ENCODE peak calls at places on chromosomes 7 and 10, in six cellular contexts. S is HL-60, N is astrocyte, I is mammary epithelial cell, M is WERI-Rb-1, D is OCI-LY7. F is an unnamed sample.

GRCh38 chr10:60367431-60367830 is 22.2 kb downstream of the ANK3 start:
- DNase-seq in S (no peak), N (no peak), I (no peak), M (no peak), D (no peak), F (peak)

GRCh38 chr7:362416-363096 is 72.6 kb downstream of the FOXL3 start:
- DNase-seq in S (peak), N (no peak), I (no peak), M (no peak), D (no peak), F (peak)

GRCh38 chr10:49606981-49607535 is 3.1 kb upstream of the SLC18A3 start:
- DNase-seq in S (peak), N (peak), I (peak), M (no peak), D (peak), F (peak)

GRCh38 chr10:122126763-122127659 is 138.0 kb downstream of the TACC2 start:
- DNase-seq in S (no peak), N (peak), I (peak), M (no peak), D (no peak), F (peak)

GRCh38 chr7:17638727-17639126 is 301.6 kb downstream of the SNX13 start:
- DNase-seq in S (peak), N (peak), I (peak), M (peak), D (no peak), F (no peak)

GRCh38 chr10:5932345-5932744 is 42.3 kb downstream of the FBH1 start:
- DNase-seq in S (no peak), N (no peak), I (no peak), M (no peak), D (no peak), F (peak)

GRCh38 chr10:3914702-3915101 is 129.7 kb upstream of the KLF6 start:
- DNase-seq in S (no peak), N (no peak), I (no peak), M (no peak), D (no peak), F (no peak)

GRCh38 chr7:110119883-110120581 is 970.9 kb upstream of the LRRN3 start:
- DNase-seq in S (no peak), N (peak), I (peak), M (no peak), D (no peak), F (no peak)

GRCh38 chr7:151063212-151063561 is 3.8 kb downstream of the SLC4A2 start:
- DNase-seq in S (no peak), N (peak), I (peak), M (no peak), D (no peak), F (peak)

GRCh38 chr7:8176370-8177081 is 85.4 kb downstream of the ICA1 start:
- DNase-seq in S (peak), N (no peak), I (no peak), M (no peak), D (peak), F (no peak)

GRCh38 chr7:138459300-138460175 is 521 bp upstream of the TRIM24 start:
- DNase-seq in S (peak), N (no peak), I (peak), M (peak), D (no peak), F (no peak)

GRCh38 chr7:16212610-16213009 is 208.7 kb downstream of the CRPPA start:
- DNase-seq in S (no peak), N (no peak), I (no peak), M (no peak), D (no peak), F (no peak)

GRCh38 chr7:116710764-116711452 is 38.9 kb downstream of the MET start:
- DNase-seq in S (no peak), N (no peak), I (peak), M (no peak), D (no peak), F (no peak)

GRCh38 chr7:158753900-158754299 is 49.3 kb upstream of the NCAPG2 start:
- DNase-seq in S (no peak), N (no peak), I (peak), M (no peak), D (no peak), F (no peak)

GRCh38 chr7:30866939-30867338 is 44.7 kb upstream of the AQP1 start:
- DNase-seq in S (no peak), N (no peak), I (no peak), M (no peak), D (no peak), F (no peak)

GRCh38 chr7:155931386-155932085 is 119.3 kb upstream of the SHH start:
- DNase-seq in S (no peak), N (no peak), I (no peak), M (no peak), D (no peak), F (no peak)

GRCh38 chr7:48052748-48053147 is 17.4 kb downstream of the C7orf57 start:
- DNase-seq in S (no peak), N (peak), I (peak), M (no peak), D (no peak), F (peak)

GRCh38 chr7:69598487-69599148 is 343 bp downstream of the AUTS2 start:
- DNase-seq in S (no peak), N (peak), I (peak), M (peak), D (peak), F (no peak)

GRCh38 chr7:158865462-158865922 is 9.1 kb downstream of the DYNC2I1 start:
- DNase-seq in S (no peak), N (no peak), I (no peak), M (no peak), D (no peak), F (no peak)

GRCh38 chr7:92075455-92076158 is 58.7 kb downstream of the CYP51A1 start:
- DNase-seq in S (no peak), N (no peak), I (peak), M (no peak), D (no peak), F (no peak)

GRCh38 chr10:63515002-63515763 is 6.0 kb upstream of the REEP3 start:
- DNase-seq in S (no peak), N (peak), I (peak), M (no peak), D (peak), F (peak)

GRCh38 chr10:59538623-59539022 is 171.0 kb downstream of the SLC16A9 start:
- DNase-seq in S (no peak), N (no peak), I (no peak), M (no peak), D (no peak), F (no peak)

GRCh38 chr7:138852469-138852868 is 54.5 kb upstream of the ATP6V0A4 start:
- DNase-seq in S (no peak), N (no peak), I (no peak), M (no peak), D (no peak), F (no peak)

GRCh38 chr10:3045471-3046209 is 21.7 kb upstream of the PFKP start:
- DNase-seq in S (no peak), N (peak), I (peak), M (no peak), D (no peak), F (peak)

GRCh38 chr10:73871915-73872710 is 2.2 kb downstream of the CAMK2G start:
- DNase-seq in S (no peak), N (no peak), I (no peak), M (no peak), D (no peak), F (no peak)

GRCh38 chr7:69782917-69783684 is 184.8 kb downstream of the AUTS2 start:
- DNase-seq in S (no peak), N (peak), I (no peak), M (no peak), D (no peak), F (peak)

GRCh38 chr7:56078196-56078595 is 14.1 kb downstream of the SUMF2 start:
- DNase-seq in S (no peak), N (no peak), I (no peak), M (no peak), D (no peak), F (no peak)

GRCh38 chr10:21526184-21526951 is 886 bp upstream of the SKIDA1 start:
- DNase-seq in S (no peak), N (peak), I (peak), M (no peak), D (no peak), F (peak)

GRCh38 chr10:5565671-5566581 is 41.2 kb downstream of the CALML3 start:
- DNase-seq in S (no peak), N (peak), I (peak), M (peak), D (no peak), F (no peak)

GRCh38 chr7:81232084-81232799 is 313.4 kb upstream of the SEMA3C start:
- DNase-seq in S (no peak), N (no peak), I (no peak), M (no peak), D (no peak), F (no peak)

GRCh38 chr7:20793258-20793657 is 6.6 kb upstream of the SP8 start:
- DNase-seq in S (no peak), N (no peak), I (no peak), M (peak), D (no peak), F (no peak)

GRCh38 chr10:35355971-35356724 is 19.8 kb downstream of the CCNY start:
- DNase-seq in S (no peak), N (peak), I (no peak), M (no peak), D (no peak), F (peak)

GRCh38 chr7:95993420-95993819 is 221.1 kb downstream of the DYNC1I1 start:
- DNase-seq in S (no peak), N (no peak), I (no peak), M (no peak), D (no peak), F (no peak)

GRCh38 chr7:12719141-12719919 is 31.9 kb downstream of the ARL4A start:
- DNase-seq in S (no peak), N (peak), I (peak), M (no peak), D (no peak), F (peak)

GRCh38 chr10:86252051-86252450 is 114.5 kb downstream of the GRID1 start:
- DNase-seq in S (no peak), N (no peak), I (no peak), M (peak), D (no peak), F (no peak)

GRCh38 chr10:43255644-43256431 is 11.0 kb downstream of the RASGEF1A start:
- DNase-seq in S (no peak), N (no peak), I (no peak), M (peak), D (peak), F (peak)

GRCh38 chr7:20165146-20165510 is 52.1 kb downstream of the MACC1 start:
- DNase-seq in S (no peak), N (no peak), I (no peak), M (no peak), D (no peak), F (peak)

GRCh38 chr10:44234471-44234850 is 150.4 kb downstream of the CXCL12 start:
- DNase-seq in S (no peak), N (peak), I (no peak), M (no peak), D (no peak), F (peak)

GRCh38 chr10:103153765-103154197 is 39.3 kb downstream of the NT5C2 start:
- DNase-seq in S (no peak), N (peak), I (no peak), M (no peak), D (no peak), F (peak)
- H3K4me3 ChIP-seq in S (no peak), N (no peak), I (no peak), M (no peak), D (no peak), F (no peak)

DNA sequence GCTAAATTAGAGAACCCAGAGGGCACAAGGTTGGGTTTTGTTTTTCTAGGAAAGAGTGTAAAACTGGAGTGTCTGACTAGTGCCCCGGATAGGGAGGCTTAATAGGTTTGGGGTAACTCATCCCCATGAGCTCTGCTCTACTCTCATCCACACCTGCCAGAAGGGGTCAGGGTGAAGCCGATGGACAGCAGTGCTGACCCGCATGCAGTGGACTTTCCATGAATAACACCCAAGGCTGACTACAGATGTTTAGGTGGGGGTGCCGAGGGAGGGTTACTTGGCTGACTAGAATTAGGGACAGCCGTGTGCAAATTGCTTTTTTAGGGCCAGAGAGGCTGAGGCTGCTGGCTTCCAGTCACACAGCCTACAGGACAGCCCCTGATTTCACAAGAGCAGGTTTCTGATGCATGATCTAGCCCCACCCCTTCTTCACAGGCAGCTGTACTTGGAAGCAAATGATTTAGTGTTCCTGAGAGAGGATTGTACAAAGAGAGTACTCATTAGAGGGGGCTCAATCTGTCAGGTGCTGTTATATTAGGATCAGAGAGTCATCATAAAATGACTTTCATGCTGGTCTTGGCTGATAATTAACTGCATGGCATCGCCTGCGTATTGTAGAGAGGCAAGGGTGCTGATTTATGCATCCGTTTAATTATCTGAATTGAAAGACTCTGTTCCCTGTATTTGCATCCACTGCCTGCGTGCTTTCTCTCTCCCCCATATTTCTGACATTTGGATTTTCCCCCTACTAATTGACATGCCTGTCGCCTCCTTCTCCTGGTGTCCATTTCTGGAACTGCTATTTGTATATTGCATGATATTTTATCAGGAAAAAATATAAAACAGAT is 9.5 kb downstream of the INHBA start:
- DNase-seq in S (no peak), N (no peak), I (no peak), M (no peak), D (no peak), F (peak)
- TF ChIP-seq CTCF in S (no peak), N (peak), I (peak), M (no peak), D (no peak), F (peak)

GRCh38 chr10:30285970-30286369 is 63.1 kb downstream of the MTPAP start:
- DNase-seq in S (no peak), N (no peak), I (no peak), M (no peak), D (no peak), F (no peak)

GRCh38 chr10:30282226-30282625 is 66.9 kb downstream of the MTPAP start:
- DNase-seq in S (no peak), N (no peak), I (no peak), M (no peak), D (no peak), F (peak)

DNA sequence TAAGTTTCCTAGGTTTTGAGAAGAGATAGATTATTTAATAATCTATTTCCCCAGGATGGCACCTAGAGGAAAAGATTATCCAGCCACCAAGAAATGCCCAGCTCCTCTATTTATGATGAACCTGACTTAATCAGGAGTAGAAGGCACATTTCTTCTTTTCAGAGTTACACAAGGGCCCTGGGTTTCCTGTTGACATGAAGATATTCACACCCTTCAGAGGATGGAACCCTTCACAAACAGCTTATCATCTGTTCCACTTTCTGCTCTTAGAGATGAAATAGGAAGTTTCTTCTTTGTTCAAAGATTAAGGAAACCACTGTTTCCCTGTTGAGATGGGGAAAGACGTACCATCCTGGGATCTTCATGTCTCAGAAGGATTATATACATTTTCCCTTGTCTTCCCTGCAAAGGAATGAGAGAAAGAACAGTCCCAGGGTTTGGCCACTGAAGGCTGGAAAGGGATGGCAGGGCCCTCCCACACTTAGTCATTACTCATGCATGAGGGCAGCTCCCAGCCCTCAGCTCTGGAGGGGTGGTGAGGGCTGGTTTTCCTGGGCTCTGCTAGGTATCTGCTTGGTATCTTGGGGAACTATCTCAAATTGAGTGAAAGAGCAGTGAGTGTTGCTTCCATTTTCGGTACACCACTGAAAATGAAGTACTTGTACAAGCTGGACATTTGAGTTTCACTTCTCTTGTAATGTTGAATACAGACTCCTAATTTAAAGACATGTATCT is 64.1 kb downstream of the MTPAP start:
- DNase-seq in S (no peak), N (no peak), I (peak), M (no peak), D (no peak), F (peak)
- H3K4me3 ChIP-seq in S (no peak), N (no peak), I (no peak), M (no peak), D (no peak), F (no peak)

DNA sequence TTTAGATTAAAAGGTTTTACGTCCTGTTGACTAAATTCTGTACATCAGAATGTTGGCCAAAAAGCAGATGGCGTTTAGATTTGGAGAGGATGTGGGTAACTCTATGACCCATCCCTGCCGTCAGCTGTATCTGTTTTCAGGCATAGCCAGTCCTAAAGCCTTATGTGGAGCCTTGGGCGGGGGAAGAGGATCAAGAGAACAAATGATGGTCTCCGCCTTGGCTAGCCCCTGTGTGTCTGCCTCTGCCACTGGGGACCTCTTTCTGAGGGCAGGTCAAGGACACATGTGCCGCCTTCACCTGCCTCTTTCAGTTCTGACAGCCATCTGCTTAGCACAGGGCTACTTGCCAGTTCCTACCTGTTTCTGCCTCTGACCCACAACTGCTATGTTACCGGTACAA is 24.1 kb downstream of the PDSS1 start:
- DNase-seq in S (no peak), N (no peak), I (no peak), M (no peak), D (no peak), F (no peak)
- TF ChIP-seq CTCF in S (no peak), N (no peak), I (no peak), M (no peak), D (no peak), F (no peak)

DNA sequence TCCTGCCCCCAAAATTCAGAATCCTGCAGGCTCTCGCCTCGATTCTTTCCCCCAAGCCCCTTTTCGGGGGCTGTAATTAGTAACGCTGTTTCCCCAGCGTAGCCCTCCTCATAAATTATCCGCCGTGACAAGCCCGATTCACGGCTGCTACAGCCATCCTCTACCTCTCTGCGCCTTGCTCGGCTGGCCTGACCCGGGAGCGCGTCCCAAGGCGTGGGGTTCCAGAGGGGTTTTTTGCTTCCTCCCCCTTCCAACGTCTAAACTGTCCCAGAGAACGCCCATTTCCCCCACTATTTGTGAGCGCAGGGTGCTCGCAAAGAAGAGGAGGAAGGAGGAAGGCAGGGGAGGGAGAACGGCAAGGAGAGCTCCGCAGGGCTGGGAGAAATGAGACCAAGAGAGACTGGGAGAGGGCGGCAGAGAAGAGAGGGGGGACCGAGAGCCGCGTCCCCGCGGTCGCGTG is 889 bp downstream of the HOXA5 start:
- DNase-seq in S (no peak), N (no peak), I (peak), M (no peak), D (no peak), F (no peak)
- H3K4me3 ChIP-seq in S (peak), N (peak), I (peak), M (peak), D (no peak), F (peak)

GRCh38 chr7:40527723-40528122 is 392.9 kb downstream of the SUGCT start:
- DNase-seq in S (no peak), N (no peak), I (no peak), M (no peak), D (no peak), F (no peak)

GRCh38 chr7:40525764-40526163 is 391.0 kb downstream of the SUGCT start:
- DNase-seq in S (no peak), N (no peak), I (no peak), M (no peak), D (no peak), F (no peak)

GRCh38 chr7:40531946-40532345 is 397.1 kb downstream of the SUGCT start:
- DNase-seq in S (no peak), N (no peak), I (no peak), M (no peak), D (no peak), F (no peak)

GRCh38 chr7:40530292-40530691 is 395.5 kb downstream of the SUGCT start:
- DNase-seq in S (no peak), N (peak), I (no peak), M (no peak), D (no peak), F (no peak)

DNA sequence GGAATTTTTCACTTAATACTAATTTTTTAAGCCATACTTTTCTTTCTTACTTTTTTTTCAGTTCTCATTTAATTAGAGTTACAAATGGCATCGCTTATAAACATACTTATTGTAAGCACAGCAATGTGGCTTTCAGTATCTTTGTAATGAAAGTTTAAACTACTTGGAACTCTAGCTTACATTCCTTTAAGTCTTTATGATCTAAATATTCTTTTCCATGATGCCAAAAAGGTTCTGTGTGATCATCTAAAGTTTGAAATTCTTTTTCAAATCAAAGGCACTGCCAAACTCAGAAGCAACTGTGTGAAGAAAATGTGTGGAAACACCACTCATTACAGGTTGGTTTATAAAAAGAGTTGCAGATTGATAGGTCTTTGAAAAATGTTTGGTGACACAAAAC is 392.1 kb downstream of the SUGCT start:
- DNase-seq in S (no peak), N (no peak), I (no peak), M (no peak), D (no peak), F (no peak)
- TF ChIP-seq CTCF in S (no peak), N (no peak), I (no peak), M (no peak), D (no peak), F (no peak)

GRCh38 chr7:132575336-132575986 is 809 bp downstream of the PLXNA4 start:
- DNase-seq in S (no peak), N (peak), I (no peak), M (peak), D (no peak), F (peak)
- H3K4me3 ChIP-seq in S (no peak), N (peak), I (no peak), M (peak), D (no peak), F (peak)

F was measured in fibroblast of the aortic adventitia.